ENCODE peak calls at places on chromosomes 7 and 10, in ten cellular contexts. G is sigmoid colon, Z is transverse colon, J is HepG2, X is tibial nerve, D is K562, T is stomach, N is SK-N-SH, E is suprapubic skin, W is upper lobe of left lung. V is an unnamed sample.

GRCh38 chr7:96547371-96547811 is 162.3 kb downstream of the SEM1 start:
- DNase-seq in G (no peak), Z (no peak), J (no peak), X (no peak), D (no peak), T (no peak), N (peak), E (no peak), W (no peak), V (no peak)

GRCh38 chr7:74283858-74284447 is 5.3 kb upstream of the CLIP2 start:
- DNase-seq in G (no peak), Z (no peak), J (no peak), X (no peak), D (peak), T (no peak), N (no peak), E (no peak), W (no peak), V (no peak)

GRCh38 chr7:82593780-82594179 is 150.2 kb upstream of the CACNA2D1 start:
- DNase-seq in G (no peak), Z (no peak), J (no peak), X (no peak), D (no peak), T (no peak), N (no peak), E (no peak), W (no peak), V (no peak)

GRCh38 chr10:46273506-46274477 is 13.0 kb upstream of the ANTXRL start:
- DNase-seq in G (no peak), Z (no peak), J (peak), X (no peak), D (no peak), T (peak), N (no peak), E (no peak), W (no peak), V (no peak)

GRCh38 chr10:71727429-71728217 is 8.0 kb upstream of the C10orf105 start:
- DNase-seq in G (peak), Z (peak), J (peak), X (peak), D (peak), T (peak), N (peak), E (peak), W (no peak), V (peak)

GRCh38 chr7:158910254-158911053 is 54.1 kb downstream of the DYNC2I1 start:
- DNase-seq in G (no peak), Z (no peak), J (no peak), X (no peak), D (peak), T (no peak), N (no peak), E (no peak), W (peak), V (no peak)

GRCh38 chr7:95199779-95200558 is 124.4 kb downstream of the PON1 start:
- DNase-seq in G (peak), Z (peak), J (peak), X (peak), D (no peak), T (no peak), N (peak), E (no peak), W (no peak), V (peak)

GRCh38 chr10:63236113-63236935 is 103.2 kb downstream of the NRBF2 start:
- DNase-seq in G (no peak), Z (no peak), J (peak), X (no peak), D (peak), T (no peak), N (no peak), E (no peak), W (no peak), V (no peak)

GRCh38 chr7:2700141-2700850 is 12.3 kb downstream of the AMZ1 start:
- DNase-seq in G (no peak), Z (no peak), J (no peak), X (no peak), D (no peak), T (no peak), N (no peak), E (no peak), W (peak), V (no peak)

GRCh38 chr10:103892181-103892580 is 25.8 kb downstream of the STN1 start:
- DNase-seq in G (no peak), Z (no peak), J (no peak), X (no peak), D (no peak), T (no peak), N (no peak), E (no peak), W (no peak), V (no peak)

GRCh38 chr10:103897241-103897774 is 20.7 kb downstream of the STN1 start:
- DNase-seq in G (no peak), Z (no peak), J (no peak), X (no peak), D (no peak), T (no peak), N (no peak), E (no peak), W (no peak), V (no peak)

GRCh38 chr10:103896225-103896624 is 21.8 kb downstream of the STN1 start:
- DNase-seq in G (no peak), Z (no peak), J (no peak), X (no peak), D (no peak), T (no peak), N (no peak), E (no peak), W (no peak), V (peak)

GRCh38 chr10:103895458-103896186 is 22.4 kb downstream of the STN1 start:
- DNase-seq in G (no peak), Z (no peak), J (no peak), X (no peak), D (no peak), T (no peak), N (no peak), E (no peak), W (no peak), V (no peak)

DNA sequence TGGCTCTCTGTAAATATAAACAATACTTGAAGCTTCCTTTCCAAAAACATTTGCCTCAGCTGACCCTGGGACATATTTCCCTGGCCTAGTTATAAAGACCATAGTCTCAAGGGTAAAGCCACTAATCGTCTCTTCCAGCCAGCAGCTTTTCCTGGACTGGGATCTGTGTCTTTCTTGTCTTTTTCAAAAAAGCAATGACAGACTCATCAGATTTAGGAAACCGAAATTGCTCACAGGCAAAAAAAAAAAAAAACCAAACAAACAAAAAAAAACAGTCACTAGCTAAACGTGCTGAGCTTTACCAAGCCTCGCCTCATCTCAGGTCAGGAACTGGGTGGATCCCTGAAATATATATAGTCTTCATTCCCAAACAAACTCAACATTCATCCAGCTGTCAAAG is 23.5 kb downstream of the STN1 start:
- DNase-seq in G (no peak), Z (no peak), J (no peak), X (no peak), D (no peak), T (no peak), N (no peak), E (no peak), W (no peak), V (no peak)
- TF ChIP-seq CTCF in G (no peak), Z (no peak), J (no peak), X (no peak), D (no peak), T (no peak), N (no peak), E (no peak), W (no peak), V (no peak)

DNA sequence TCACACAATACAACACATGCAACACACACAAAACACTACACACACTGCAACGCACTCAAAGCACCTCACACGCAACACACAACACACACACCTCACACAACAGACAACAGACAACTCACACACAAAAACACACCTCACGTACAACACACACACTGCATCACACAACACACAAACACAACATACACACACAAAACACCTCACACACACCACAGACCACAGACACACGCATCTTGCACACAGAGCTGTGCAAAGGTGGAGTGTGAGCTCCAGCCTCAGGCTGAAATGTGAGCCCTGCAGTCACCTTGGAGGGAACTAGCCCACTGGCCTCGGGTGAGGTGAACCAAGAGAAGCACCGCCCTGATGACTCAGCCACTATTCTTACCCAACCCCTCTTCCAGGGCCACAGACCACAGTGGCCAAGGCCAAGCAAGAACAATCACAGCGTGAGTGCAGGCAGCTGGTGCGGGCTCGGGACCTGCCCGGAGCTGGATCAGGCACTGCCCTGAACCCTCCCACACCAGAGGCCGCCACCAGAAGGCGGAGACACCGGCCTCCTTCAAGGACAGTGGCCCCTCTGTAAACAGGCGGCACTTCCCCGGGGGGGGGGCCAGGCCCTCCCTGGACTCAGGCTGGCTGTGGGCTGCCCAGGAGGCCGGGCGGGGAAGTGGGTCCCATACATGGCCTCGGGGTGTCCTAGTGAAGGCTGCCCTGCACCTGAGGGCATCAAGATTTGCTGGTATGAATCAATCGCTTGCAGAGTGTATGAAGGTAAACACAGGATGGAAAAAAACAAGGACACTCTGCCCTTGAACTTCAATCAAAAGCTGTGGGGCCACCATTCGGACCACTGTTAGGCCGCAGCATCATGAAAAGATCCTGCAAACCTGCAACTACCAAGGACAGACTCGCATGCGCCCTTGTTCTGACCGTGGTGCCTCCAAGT is 106.7 kb downstream of the TNS3 start:
- DNase-seq in G (peak), Z (peak), J (peak), X (peak), D (peak), T (peak), N (peak), E (peak), W (peak), V (peak)
- TF ChIP-seq EP300 in G (no peak), Z (peak), J (peak), X (peak), D (no peak), T (no peak), N (no peak), E (no peak), W (peak), V (no peak)

DNA sequence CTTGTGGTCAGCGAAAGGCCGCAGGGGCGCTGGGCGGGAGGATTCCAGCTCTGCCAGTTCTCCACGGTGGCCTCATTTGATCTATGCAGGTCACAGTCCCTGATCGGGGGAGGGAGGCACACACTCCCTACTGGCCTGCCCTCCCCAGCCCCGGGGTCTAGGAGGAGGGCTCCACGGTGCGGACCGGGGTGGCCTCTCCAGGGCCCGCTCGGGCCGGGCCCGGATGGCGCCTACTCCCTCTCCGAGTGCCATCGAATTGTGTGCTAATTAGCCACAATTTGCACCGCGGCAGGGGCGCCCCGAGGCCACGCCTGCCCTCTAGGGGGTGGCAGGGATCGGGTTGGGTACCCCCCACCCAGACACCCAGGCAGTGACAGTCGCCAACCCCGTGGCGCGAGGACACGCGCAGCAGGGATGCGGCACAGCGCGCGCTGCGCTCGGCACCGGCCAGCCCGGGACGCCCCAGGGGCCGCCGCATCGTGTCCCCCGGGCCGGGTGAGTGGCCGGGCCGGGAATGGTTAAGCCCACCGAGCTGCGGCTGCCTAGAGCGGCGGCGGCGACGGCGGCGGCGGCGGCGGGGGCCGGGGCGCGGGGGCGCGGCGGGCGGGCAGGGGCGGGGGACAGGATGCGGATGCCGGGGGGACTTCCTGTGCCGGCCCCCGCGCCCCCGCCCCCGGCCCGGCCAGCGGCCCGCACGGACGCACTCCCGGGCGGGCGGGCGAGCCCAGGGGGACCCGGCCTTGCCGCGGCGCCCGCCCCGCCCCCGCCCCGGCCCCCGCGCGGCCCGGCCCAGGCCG is at the start of gene ZNF853:
- DNase-seq in G (no peak), Z (no peak), J (no peak), X (no peak), D (no peak), T (no peak), N (peak), E (no peak), W (peak), V (peak)
- TF ChIP-seq CTCF in G (no peak), Z (no peak), J (peak), X (no peak), D (no peak), T (no peak), N (peak), E (no peak), W (no peak), V (no peak)

DNA sequence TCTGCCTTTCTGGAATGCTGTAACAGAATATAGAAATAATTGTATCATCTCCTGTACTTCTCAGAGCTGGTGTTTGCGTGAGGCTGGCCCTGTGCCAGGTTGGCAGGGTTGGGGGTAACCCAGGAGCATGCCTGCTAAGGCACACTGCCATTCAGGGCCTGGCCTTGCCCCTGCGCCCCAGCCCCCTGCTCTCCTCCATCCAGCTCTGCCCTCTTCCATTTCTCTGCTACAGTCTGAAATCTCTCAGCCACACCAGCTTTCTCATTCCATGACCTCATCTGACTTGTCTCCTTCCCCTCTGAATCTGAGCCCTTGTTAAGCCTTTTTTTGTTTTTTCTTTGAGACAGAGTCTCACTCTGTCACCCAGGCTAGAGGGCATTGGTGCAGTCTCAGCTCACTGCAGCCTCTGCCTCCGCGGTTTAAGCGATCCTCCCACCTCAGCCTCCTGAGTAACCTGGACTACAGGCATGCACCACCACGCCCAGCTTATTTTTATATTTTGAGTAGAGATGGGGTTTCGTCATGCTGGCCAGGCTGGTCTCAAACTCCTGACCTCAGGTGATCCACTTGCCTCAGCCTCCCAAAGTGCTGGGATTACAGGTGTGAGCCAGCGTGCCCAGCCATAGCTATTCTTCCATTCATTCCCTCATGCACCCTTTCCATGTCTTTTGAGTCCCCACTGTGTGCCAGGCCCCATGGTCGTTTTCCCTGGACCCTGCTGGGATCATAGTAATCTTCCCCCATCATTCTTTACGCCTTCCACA is 206.8 kb downstream of the CUX1 start:
- DNase-seq in G (no peak), Z (no peak), J (peak), X (no peak), D (no peak), T (no peak), N (peak), E (no peak), W (no peak), V (peak)
- TF ChIP-seq EP300 in G (no peak), Z (no peak), J (no peak), X (no peak), D (no peak), T (no peak), N (no peak), E (no peak), W (no peak), V (no peak)

GRCh38 chr7:154584352-154585252 is 418.3 kb downstream of the PAXIP1 start:
- DNase-seq in G (no peak), Z (no peak), J (no peak), X (no peak), D (peak), T (no peak), N (peak), E (no peak), W (no peak), V (no peak)
- TF ChIP-seq CTCF in G (no peak), Z (peak), J (no peak), X (no peak), D (peak), T (no peak), N (peak), E (no peak), W (peak), V (no peak)

DNA sequence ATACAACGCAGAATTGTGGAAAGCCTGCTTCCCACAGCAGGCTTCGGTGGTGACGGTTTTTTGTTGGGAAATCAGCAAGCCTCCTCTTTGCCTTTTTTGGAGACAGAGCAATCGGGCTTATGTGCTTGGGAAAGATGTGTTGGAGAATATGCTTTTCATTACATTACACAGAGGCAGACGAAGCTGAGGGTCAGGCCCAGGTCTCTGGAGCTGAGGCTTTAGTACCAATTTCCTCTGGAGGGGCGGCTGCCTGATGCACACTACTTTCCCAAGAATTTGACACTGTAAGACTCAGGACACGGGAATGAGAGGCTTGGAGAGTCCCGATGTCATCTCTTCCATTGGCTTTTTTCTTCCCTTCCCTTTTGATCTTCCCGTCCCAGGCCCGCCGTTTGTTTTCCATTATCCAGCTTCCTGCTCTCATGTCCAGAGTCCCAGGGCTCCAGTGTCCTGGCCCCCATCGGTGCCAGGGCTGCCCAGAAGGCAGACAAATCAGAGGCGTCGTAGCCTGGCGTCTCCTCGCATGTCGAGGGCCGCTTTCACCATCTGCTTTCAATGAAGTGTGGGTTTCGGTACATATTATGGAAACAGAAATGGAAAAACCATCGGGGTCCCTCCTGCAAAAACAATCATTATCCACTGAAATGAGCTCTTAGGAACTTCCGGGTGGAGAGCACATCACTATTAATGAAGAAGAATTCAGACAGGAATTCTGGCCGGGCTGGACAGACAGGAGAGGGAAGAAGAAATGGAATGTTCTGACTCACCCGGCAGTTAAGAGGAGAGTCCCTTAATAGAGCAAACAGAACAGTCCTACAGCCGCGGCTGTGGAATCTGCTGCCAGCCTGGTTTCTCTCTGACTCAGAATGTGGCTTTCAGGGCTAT is 123.0 kb upstream of the JCAD start:
- DNase-seq in G (no peak), Z (no peak), J (peak), X (peak), D (no peak), T (no peak), N (peak), E (no peak), W (no peak), V (no peak)
- TF ChIP-seq EP300 in G (no peak), Z (no peak), J (no peak), X (no peak), D (no peak), T (no peak), N (no peak), E (no peak), W (no peak), V (no peak)

GRCh38 chr10:93821051-93821772 is 63.5 kb downstream of the LGI1 start:
- DNase-seq in G (no peak), Z (no peak), J (peak), X (no peak), D (no peak), T (no peak), N (no peak), E (no peak), W (no peak), V (no peak)
- TF ChIP-seq CTCF in G (peak), Z (peak), J (peak), X (no peak), D (peak), T (no peak), N (peak), E (no peak), W (no peak), V (no peak)

GRCh38 chr7:6416516-6417145 is 31.1 kb downstream of the DAGLB start:
- DNase-seq in G (no peak), Z (no peak), J (peak), X (no peak), D (peak), T (no peak), N (peak), E (no peak), W (peak), V (no peak)
- TF ChIP-seq EP300 in G (no peak), Z (no peak), J (no peak), X (no peak), D (no peak), T (no peak), N (no peak), E (no peak), W (no peak), V (no peak)

GRCh38 chr7:116097365-116098009 is 66.9 kb upstream of the TFEC start:
- DNase-seq in G (no peak), Z (no peak), J (peak), X (no peak), D (peak), T (no peak), N (no peak), E (no peak), W (no peak), V (no peak)
- TF ChIP-seq CTCF in G (no peak), Z (no peak), J (no peak), X (no peak), D (no peak), T (no peak), N (peak), E (no peak), W (no peak), V (no peak)

DNA sequence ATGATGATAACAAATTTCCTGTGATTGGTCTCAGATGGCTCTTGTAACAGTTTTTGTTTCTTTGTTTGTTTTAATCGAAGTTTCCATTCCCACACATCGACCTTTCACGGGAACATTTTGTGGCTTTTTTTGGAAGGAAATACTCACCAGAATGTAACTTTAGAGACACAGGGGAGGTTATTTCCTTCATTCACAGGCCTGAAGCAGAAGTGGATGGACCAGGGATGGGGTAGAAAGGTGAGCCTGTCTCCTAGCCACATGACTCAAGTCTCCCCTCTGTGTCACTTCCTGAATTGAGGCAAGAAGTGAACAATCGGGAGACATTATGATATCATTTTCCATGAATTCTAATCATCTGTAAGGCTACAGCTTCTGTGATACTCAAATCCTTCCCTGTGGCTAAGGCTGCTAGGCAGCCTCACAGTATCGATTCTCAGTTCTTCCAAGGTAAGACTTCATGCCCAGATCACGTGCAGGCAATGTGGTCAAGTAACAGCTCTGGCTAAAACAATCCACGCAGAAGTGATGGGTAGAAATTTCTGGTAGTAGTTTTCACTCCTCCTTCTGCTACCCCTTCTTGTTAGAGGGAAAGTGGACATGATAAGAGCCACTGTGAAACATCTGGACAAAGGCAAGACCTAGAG is 203.9 kb upstream of the NEBL start:
- DNase-seq in G (no peak), Z (no peak), J (no peak), X (no peak), D (no peak), T (no peak), N (no peak), E (no peak), W (no peak), V (no peak)
- TF ChIP-seq EP300 in G (no peak), Z (no peak), J (no peak), X (peak), D (no peak), T (no peak), N (no peak), E (no peak), W (no peak), V (no peak)

V was measured in ovary.